ENCODE peak calls at places on chromosomes 13 and 19, in eight cellular contexts. Q is stimulated activated CD8-positive, alpha-beta memory T cell treated with anti-CD3 and anti-CD28 coated beads, Interleukin-7, amount 100 ng/mL, for 48 hours; H is AML-193; D is upper lobe of right lung; M is stimulated activated naive B cell treated with anti-CD40 and anti-IgM and Interleukin-4, amounts not matched to agents 10 μg/mL and 1 μg/mL and 100 μg/mL, for 72 hours; J is substantia nigra; C is WERI-Rb-1; G is NCI-H1930. I is an unnamed sample.

GRCh38 chr19:43784251-43784980 is 3.6 kb upstream of the KCNN4 start:
- DNase-seq in M (no peak), C (peak), H (no peak), Q (no peak), J (no peak), G (no peak), D (no peak), I (peak)

GRCh38 chr19:41916033-41916424 is 12.2 kb downstream of the ERFL start:
- DNase-seq in G (no peak), J (no peak), H (no peak), D (no peak), M (no peak), C (no peak), Q (no peak), I (no peak)

GRCh38 chr13:46134961-46135522 is 30.2 kb upstream of the CPB2 start:
- DNase-seq in G (no peak), C (no peak), M (no peak), D (no peak), H (no peak), Q (no peak), J (no peak), I (no peak)

GRCh38 chr19:10826236-10826635 is 9.8 kb downstream of the TMED1 start:
- DNase-seq in C (no peak), M (no peak), G (no peak), D (no peak), H (no peak), J (no peak), Q (no peak), I (no peak)

GRCh38 chr13:98411617-98412310 is 165.1 kb downstream of the STK24 start:
- DNase-seq in H (peak), C (no peak), Q (no peak), J (no peak), G (no peak), D (peak), M (peak), I (no peak)

GRCh38 chr13:41427700-41428099 is 29.6 kb upstream of the RGCC start:
- DNase-seq in M (no peak), C (no peak), J (no peak), D (no peak), G (no peak), Q (no peak), H (no peak), I (no peak)

GRCh38 chr19:19955208-19955607 is 54.5 kb downstream of the ZNF93 start:
- DNase-seq in G (no peak), H (no peak), C (no peak), J (no peak), M (no peak), D (no peak), Q (no peak), I (no peak)

GRCh38 chr19:32363175-32363574 is 17.8 kb downstream of the ZNF507 start:
- DNase-seq in H (no peak), Q (no peak), J (no peak), D (no peak), G (no peak), C (no peak), M (no peak), I (no peak)

GRCh38 chr13:99303863-99304521 is 3.2 kb downstream of the GPR183 start:
- DNase-seq in G (no peak), D (peak), M (no peak), C (no peak), J (no peak), Q (no peak), H (no peak), I (no peak)

GRCh38 chr19:58456111-58456510 is 4.7 kb downstream of the ZNF324B start:
- DNase-seq in D (no peak), G (no peak), M (no peak), H (no peak), Q (no peak), C (no peak), J (no peak), I (no peak)

GRCh38 chr19:584240-585001 is 5.3 kb upstream of the HCN2 start:
- DNase-seq in Q (peak), C (peak), M (no peak), J (peak), G (peak), H (peak), D (peak), I (peak)

GRCh38 chr19:57599377-57599760 is 316 bp upstream of the ZNF530 start:
- DNase-seq in M (no peak), H (no peak), Q (no peak), J (no peak), D (no peak), C (no peak), G (no peak), I (no peak)

GRCh38 chr13:99434258-99434788 is 66.9 kb upstream of the TM9SF2 start:
- DNase-seq in Q (peak), C (peak), D (no peak), G (no peak), J (no peak), H (no peak), M (peak), I (no peak)

GRCh38 chr13:46605824-46606554 is 53.0 kb downstream of the LRCH1 start:
- DNase-seq in G (no peak), C (no peak), H (peak), M (peak), Q (no peak), D (no peak), J (no peak), I (peak)

GRCh38 chr13:111564657-111565056 is 244.2 kb downstream of the TEX29 start:
- DNase-seq in Q (no peak), G (no peak), D (peak), M (no peak), H (no peak), J (no peak), C (no peak), I (no peak)

GRCh38 chr19:6241056-6241455 is 38.7 kb downstream of the MLLT1 start:
- DNase-seq in Q (no peak), G (no peak), C (no peak), D (peak), J (no peak), H (no peak), M (no peak), I (no peak)

GRCh38 chr19:30174791-30175190 is 197.4 kb upstream of the ZNF536 start:
- DNase-seq in M (no peak), Q (no peak), J (no peak), C (no peak), H (no peak), D (no peak), G (no peak), I (no peak)

GRCh38 chr13:60095300-60095699 is 68.4 kb downstream of the DIAPH3 start:
- DNase-seq in C (no peak), J (no peak), H (no peak), G (no peak), M (no peak), Q (no peak), D (no peak), I (no peak)

GRCh38 chr13:107835339-107836018 is 379.9 kb downstream of the LIG4 start:
- DNase-seq in G (no peak), J (no peak), D (no peak), Q (no peak), H (peak), C (no peak), M (no peak), I (no peak)

GRCh38 chr13:93786846-93787245 is 560.2 kb downstream of the GPC6 start:
- DNase-seq in M (no peak), C (no peak), G (no peak), H (no peak), J (no peak), D (no peak), Q (no peak), I (no peak)

GRCh38 chr13:41457589-41458186 is 338 bp downstream of the RGCC start:
- DNase-seq in M (no peak), C (no peak), G (no peak), J (no peak), H (no peak), D (peak), Q (no peak), I (peak)

GRCh38 chr19:19537321-19538048 is 580 bp upstream of the CILP2 start:
- DNase-seq in M (no peak), C (no peak), J (no peak), Q (no peak), G (peak), D (no peak), H (no peak), I (no peak)

GRCh38 chr13:42633495-42633894 is 59.5 kb downstream of the TNFSF11 start:
- DNase-seq in M (no peak), G (no peak), C (no peak), D (no peak), J (no peak), Q (no peak), H (no peak), I (no peak)

GRCh38 chr13:93388701-93389100 is 162.1 kb downstream of the GPC6 start:
- DNase-seq in H (no peak), D (no peak), C (no peak), J (no peak), G (no peak), Q (no peak), M (no peak), I (no peak)

I was measured in GM10248.